ENCODE peak calls at places on chromosome 5, in five cellular contexts. One of them, this sample, is unnamed. For H3K4me1, the result is how much of the 10 kb centered on the place peaks cover.

GRCh38 chr5:140672455-140673186 is 755 bp downstream of the DND1 start:
- DNase-seq in GM12878: no peak
- DNase-seq in HepG2: no peak
- DNase-seq in K562: peak
- DNase-seq in H1: no peak
- DNase-seq in this sample: no peak

GRCh38 chr5:137101544-137101943 is 397.6 kb downstream of the SPOCK1 start:
- DNase-seq in H1: no peak
- DNase-seq in HepG2: no peak
- DNase-seq in GM12878: no peak
- DNase-seq in K562: no peak
- DNase-seq in this sample: no peak

GRCh38 chr5:72790188-72790587 is 26.3 kb upstream of the TNPO1 start:
- DNase-seq in HepG2: no peak
- DNase-seq in H1: no peak
- DNase-seq in GM12878: no peak
- DNase-seq in K562: no peak
- DNase-seq in this sample: no peak

GRCh38 chr5:32887390-32887789 is 176.3 kb downstream of the NPR3 start:
- DNase-seq in K562: no peak
- DNase-seq in GM12878: no peak
- DNase-seq in H1: no peak
- DNase-seq in HepG2: no peak
- DNase-seq in this sample: no peak

GRCh38 chr5:84430863-84431663 is 46.4 kb upstream of the EDIL3 start:
- DNase-seq in GM12878: no peak
- DNase-seq in K562: no peak
- DNase-seq in H1: no peak
- DNase-seq in HepG2: no peak
- DNase-seq in this sample: no peak

GRCh38 chr5:68407312-68408239 is 192.0 kb downstream of the PIK3R1 start:
- DNase-seq in HepG2: no peak
- DNase-seq in GM12878: no peak
- DNase-seq in K562: no peak
- DNase-seq in H1: no peak
- DNase-seq in this sample: no peak

GRCh38 chr5:58261605-58262004 is 198.3 kb downstream of the PLK2 start:
- DNase-seq in HepG2: no peak
- DNase-seq in K562: no peak
- DNase-seq in H1: no peak
- DNase-seq in GM12878: no peak
- DNase-seq in this sample: no peak

GRCh38 chr5:125408582-125409069 is 662.2 kb upstream of the ZNF608 start:
- DNase-seq in HepG2: no peak
- DNase-seq in H1: no peak
- DNase-seq in GM12878: no peak
- DNase-seq in K562: no peak
- DNase-seq in this sample: peak

GRCh38 chr5:150703767-150704166 is 2.9 kb upstream of the RBM22 start:
- DNase-seq in GM12878: no peak
- DNase-seq in K562: no peak
- DNase-seq in H1: no peak
- DNase-seq in HepG2: no peak
- DNase-seq in this sample: no peak

GRCh38 chr5:37875051-37875787 is 35.4 kb upstream of the GDNF start:
- DNase-seq in H1: no peak
- DNase-seq in K562: no peak
- DNase-seq in GM12878: no peak
- DNase-seq in HepG2: no peak
- DNase-seq in this sample: no peak

GRCh38 chr5:35920890-35921289 is 17.5 kb downstream of the CAPSL start:
- DNase-seq in GM12878: no peak
- DNase-seq in HepG2: no peak
- DNase-seq in H1: no peak
- DNase-seq in K562: no peak
- DNase-seq in this sample: no peak

GRCh38 chr5:111415053-111415452 is 97.3 kb downstream of the STARD4 start:
- DNase-seq in H1: no peak
- DNase-seq in HepG2: no peak
- DNase-seq in GM12878: no peak
- DNase-seq in K562: no peak
- DNase-seq in this sample: no peak

GRCh38 chr5:82074968-82075367 is 103.1 kb downstream of the ATG10 start:
- DNase-seq in GM12878: no peak
- DNase-seq in HepG2: no peak
- DNase-seq in H1: no peak
- DNase-seq in K562: no peak
- DNase-seq in this sample: no peak

GRCh38 chr5:36156124-36156601 is 4.3 kb downstream of the SKP2 start:
- DNase-seq in H1: no peak
- DNase-seq in HepG2: no peak
- DNase-seq in K562: no peak
- DNase-seq in GM12878: no peak
- DNase-seq in this sample: no peak

GRCh38 chr5:19534751-19535150 is 453.2 kb downstream of the CDH18 start:
- DNase-seq in HepG2: no peak
- DNase-seq in H1: no peak
- DNase-seq in GM12878: no peak
- DNase-seq in K562: no peak
- DNase-seq in this sample: no peak

GRCh38 chr5:154520861-154521453 is 42.9 kb upstream of the HAND1 start:
- DNase-seq in HepG2: peak
- DNase-seq in GM12878: no peak
- DNase-seq in H1: peak
- DNase-seq in K562: peak
- DNase-seq in this sample: peak

GRCh38 chr5:173283318-173284288 is 44.6 kb downstream of the STC2 start:
- DNase-seq in K562: peak
- DNase-seq in H1: peak
- DNase-seq in HepG2: peak
- DNase-seq in GM12878: no peak
- DNase-seq in this sample: peak

GRCh38 chr5:144453753-144454152 is 283.1 kb downstream of the KCTD16 start:
- DNase-seq in H1: no peak
- DNase-seq in HepG2: no peak
- DNase-seq in K562: no peak
- DNase-seq in GM12878: no peak
- DNase-seq in this sample: no peak
- TF ChIP-seq RAD21 in H1: no peak
- TF ChIP-seq RAD21 in HepG2: no peak
- TF ChIP-seq RAD21 in K562: no peak
- TF ChIP-seq RAD21 in GM12878: no peak
- TF ChIP-seq RAD21 in this sample: no peak

GRCh38 chr5:149217096-149217801 is 54.4 kb upstream of the AFAP1L1 start:
- DNase-seq in K562: no peak
- DNase-seq in HepG2: no peak
- DNase-seq in H1: no peak
- DNase-seq in GM12878: no peak
- DNase-seq in this sample: no peak
- H3K4me1 ChIP-seq in K562: under half
- H3K4me1 ChIP-seq in HepG2: under half
- H3K4me1 ChIP-seq in H1: under half
- H3K4me1 ChIP-seq in GM12878: under half
- H3K4me1 ChIP-seq in this sample: under half

GRCh38 chr5:54902817-54903473 is 82.4 kb downstream of the ESM1 start:
- DNase-seq in HepG2: no peak
- DNase-seq in GM12878: peak
- DNase-seq in H1: no peak
- DNase-seq in K562: no peak
- DNase-seq in this sample: no peak

GRCh38 chr5:54904425-54904824 is 81.0 kb downstream of the ESM1 start:
- DNase-seq in HepG2: peak
- DNase-seq in GM12878: no peak
- DNase-seq in H1: no peak
- DNase-seq in K562: no peak
- DNase-seq in this sample: peak

GRCh38 chr5:54897001-54897400 is 88.4 kb downstream of the ESM1 start:
- DNase-seq in HepG2: no peak
- DNase-seq in GM12878: no peak
- DNase-seq in H1: no peak
- DNase-seq in K562: no peak
- DNase-seq in this sample: no peak

GRCh38 chr5:54905246-54905770 is 80.1 kb downstream of the ESM1 start:
- DNase-seq in HepG2: no peak
- DNase-seq in K562: no peak
- DNase-seq in H1: no peak
- DNase-seq in GM12878: no peak
- DNase-seq in this sample: no peak

DNA sequence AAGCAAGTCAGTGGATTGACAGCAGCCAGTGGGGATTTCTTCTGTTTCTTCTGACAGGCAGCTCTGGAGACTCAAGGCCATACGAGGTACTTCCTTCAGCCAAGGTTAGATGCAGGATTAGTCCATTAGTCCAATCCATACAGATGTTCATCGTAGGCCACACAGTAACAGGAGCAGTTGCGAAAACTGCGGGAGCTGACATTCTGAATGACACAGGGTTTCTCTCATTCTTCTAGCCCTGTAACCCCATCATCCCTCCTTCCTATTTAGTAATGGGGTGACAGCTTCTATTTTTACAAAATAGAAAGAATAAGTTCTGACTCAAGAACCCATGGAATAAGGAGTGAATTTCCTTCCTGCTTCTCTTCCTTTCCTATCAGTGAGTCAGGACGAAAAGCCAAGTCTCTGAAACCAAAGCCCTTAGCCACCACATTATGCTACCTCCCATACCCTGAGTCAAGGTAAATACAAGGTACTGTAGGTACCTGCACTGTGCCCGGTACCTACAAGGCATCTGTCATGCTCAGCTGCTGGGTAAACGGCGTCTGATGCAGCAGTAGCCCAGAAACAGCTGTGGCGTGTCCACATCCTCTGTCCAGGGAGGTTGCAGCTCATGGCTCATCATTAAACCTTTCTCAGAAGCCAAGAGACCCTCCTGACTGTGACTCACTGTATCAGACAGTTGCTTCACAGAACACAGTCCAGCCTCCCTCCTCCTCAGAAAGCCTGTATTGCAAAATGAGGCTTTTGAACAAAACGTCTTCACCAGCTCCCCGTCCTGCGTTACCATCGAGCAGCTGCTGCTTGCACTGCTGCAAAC is 84.3 kb downstream of the ESM1 start:
- DNase-seq in H1: no peak
- DNase-seq in HepG2: no peak
- DNase-seq in GM12878: no peak
- DNase-seq in K562: no peak
- DNase-seq in this sample: no peak
- TF ChIP-seq HDAC2 in H1: no peak
- TF ChIP-seq HDAC2 in HepG2: no peak
- TF ChIP-seq HDAC2 in GM12878: no peak
- TF ChIP-seq HDAC2 in K562: no peak
- TF ChIP-seq HDAC2 in this sample: no peak

GRCh38 chr5:33984178-33984577 is 315 bp downstream of the SLC45A2 start:
- DNase-seq in K562: no peak
- DNase-seq in GM12878: no peak
- DNase-seq in H1: no peak
- DNase-seq in HepG2: no peak
- DNase-seq in this sample: no peak

GRCh38 chr5:33981408-33982171 is 2.9 kb downstream of the SLC45A2 start:
- DNase-seq in HepG2: no peak
- DNase-seq in GM12878: no peak
- DNase-seq in K562: no peak
- DNase-seq in H1: no peak
- DNase-seq in this sample: no peak

GRCh38 chr5:33984671-33985124 is at the start of gene SLC45A2:
- DNase-seq in K562: no peak
- DNase-seq in H1: no peak
- DNase-seq in HepG2: no peak
- DNase-seq in GM12878: no peak
- DNase-seq in this sample: no peak

GRCh38 chr5:33980030-33980429 is 4.5 kb downstream of the SLC45A2 start:
- DNase-seq in HepG2: no peak
- DNase-seq in K562: no peak
- DNase-seq in H1: no peak
- DNase-seq in GM12878: no peak
- DNase-seq in this sample: no peak

DNA sequence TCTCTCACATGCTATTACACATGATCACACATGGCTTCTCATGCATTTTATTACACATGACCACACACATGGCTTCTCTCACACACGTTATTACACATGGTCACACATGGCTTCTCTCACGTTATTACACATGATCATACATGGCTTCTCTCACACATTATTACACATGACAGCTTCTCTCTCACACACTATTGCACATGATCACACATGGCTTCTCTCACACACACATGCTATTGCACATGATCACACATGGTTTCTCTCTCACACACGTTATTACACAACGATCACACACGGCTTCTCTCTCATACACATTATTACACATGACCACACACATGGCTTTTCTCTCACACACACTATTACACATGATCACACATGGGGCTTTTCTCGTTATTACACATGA is 954 bp upstream of the SLC45A2 start:
- DNase-seq in K562: no peak
- DNase-seq in GM12878: no peak
- DNase-seq in H1: no peak
- DNase-seq in HepG2: no peak
- DNase-seq in this sample: no peak
- TF ChIP-seq RAD21 in K562: no peak
- TF ChIP-seq RAD21 in GM12878: no peak
- TF ChIP-seq RAD21 in H1: no peak
- TF ChIP-seq RAD21 in HepG2: no peak
- TF ChIP-seq RAD21 in this sample: no peak

GRCh38 chr5:179906795-179907569 is 715 bp downstream of the TBC1D9B start:
- DNase-seq in GM12878: no peak
- DNase-seq in H1: no peak
- DNase-seq in K562: peak
- DNase-seq in HepG2: no peak
- DNase-seq in this sample: no peak
- H3K4me1 ChIP-seq in GM12878: under half
- H3K4me1 ChIP-seq in H1: under half
- H3K4me1 ChIP-seq in K562: under half
- H3K4me1 ChIP-seq in HepG2: under half
- H3K4me1 ChIP-seq in this sample: under half